ENCODE peak calls at places on chromosomes 3 and 15, in six cellular contexts. One of them, this sample, is unnamed.

GRCh38 chr3:180402463-180403073 is 199.4 kb upstream of the TTC14 start:
- DNase-seq in A549: no peak
- DNase-seq in esophagus squamous epithelium: no peak
- DNase-seq in spleen: no peak
- DNase-seq in uterus: no peak
- DNase-seq in thyroid gland: no peak
- DNase-seq in this sample: no peak

GRCh38 chr3:43505351-43505750 is 116.5 kb downstream of the ANO10 start:
- DNase-seq in A549: no peak
- DNase-seq in esophagus squamous epithelium: no peak
- DNase-seq in spleen: no peak
- DNase-seq in uterus: no peak
- DNase-seq in thyroid gland: no peak
- DNase-seq in this sample: no peak

GRCh38 chr3:48564022-48564421 is 441 bp upstream of the UCN2 start:
- DNase-seq in A549: peak
- DNase-seq in esophagus squamous epithelium: no peak
- DNase-seq in spleen: no peak
- DNase-seq in uterus: no peak
- DNase-seq in thyroid gland: no peak
- DNase-seq in this sample: peak

GRCh38 chr3:65545429-65545828 is 493.3 kb downstream of the MAGI1 start:
- DNase-seq in A549: peak
- DNase-seq in esophagus squamous epithelium: no peak
- DNase-seq in spleen: no peak
- DNase-seq in uterus: no peak
- DNase-seq in thyroid gland: no peak
- DNase-seq in this sample: no peak

GRCh38 chr3:123661973-123662372 is 77.1 kb upstream of the HACD2 start:
- DNase-seq in A549: no peak
- DNase-seq in esophagus squamous epithelium: no peak
- DNase-seq in spleen: no peak
- DNase-seq in uterus: no peak
- DNase-seq in thyroid gland: peak
- DNase-seq in this sample: no peak

GRCh38 chr3:42500909-42501308 is 1.5 kb upstream of the VIPR1 start:
- DNase-seq in A549: no peak
- DNase-seq in esophagus squamous epithelium: no peak
- DNase-seq in spleen: peak
- DNase-seq in uterus: no peak
- DNase-seq in thyroid gland: no peak
- DNase-seq in this sample: no peak

GRCh38 chr3:167772992-167773391 is 37.5 kb downstream of the SERPINI1 start:
- DNase-seq in A549: no peak
- DNase-seq in esophagus squamous epithelium: no peak
- DNase-seq in spleen: no peak
- DNase-seq in uterus: no peak
- DNase-seq in thyroid gland: no peak
- DNase-seq in this sample: no peak

GRCh38 chr3:172134352-172134751 is 95.0 kb downstream of the FNDC3B start:
- DNase-seq in A549: no peak
- DNase-seq in esophagus squamous epithelium: no peak
- DNase-seq in spleen: no peak
- DNase-seq in uterus: no peak
- DNase-seq in thyroid gland: no peak
- DNase-seq in this sample: no peak

GRCh38 chr15:95975212-95975611 is 355.3 kb upstream of the NR2F2 start:
- DNase-seq in A549: no peak
- DNase-seq in esophagus squamous epithelium: no peak
- DNase-seq in spleen: no peak
- DNase-seq in uterus: no peak
- DNase-seq in thyroid gland: no peak
- DNase-seq in this sample: no peak

GRCh38 chr15:33126559-33127290 is 67.8 kb downstream of the FMN1 start:
- DNase-seq in A549: peak
- DNase-seq in esophagus squamous epithelium: no peak
- DNase-seq in spleen: no peak
- DNase-seq in uterus: peak
- DNase-seq in thyroid gland: peak
- DNase-seq in this sample: peak

GRCh38 chr15:98039596-98039995 is 79.1 kb downstream of the ARRDC4 start:
- DNase-seq in A549: no peak
- DNase-seq in esophagus squamous epithelium: no peak
- DNase-seq in spleen: no peak
- DNase-seq in uterus: no peak
- DNase-seq in thyroid gland: no peak
- DNase-seq in this sample: no peak

GRCh38 chr15:69958494-69959134 is 139.1 kb downstream of the TLE3 start:
- DNase-seq in A549: peak
- DNase-seq in esophagus squamous epithelium: no peak
- DNase-seq in spleen: no peak
- DNase-seq in uterus: no peak
- DNase-seq in thyroid gland: no peak
- DNase-seq in this sample: no peak

GRCh38 chr3:141368062-141368924 is at the start of gene ZBTB38:
- DNase-seq in A549: peak
- DNase-seq in esophagus squamous epithelium: peak
- DNase-seq in spleen: peak
- DNase-seq in uterus: peak
- DNase-seq in thyroid gland: peak
- DNase-seq in this sample: peak
- TF ChIP-seq POLR2A in A549: peak
- TF ChIP-seq POLR2A in esophagus squamous epithelium: no peak
- TF ChIP-seq POLR2A in spleen: no peak
- TF ChIP-seq POLR2A in uterus: peak
- TF ChIP-seq POLR2A in thyroid gland: no peak
- TF ChIP-seq POLR2A in this sample: peak

DNA sequence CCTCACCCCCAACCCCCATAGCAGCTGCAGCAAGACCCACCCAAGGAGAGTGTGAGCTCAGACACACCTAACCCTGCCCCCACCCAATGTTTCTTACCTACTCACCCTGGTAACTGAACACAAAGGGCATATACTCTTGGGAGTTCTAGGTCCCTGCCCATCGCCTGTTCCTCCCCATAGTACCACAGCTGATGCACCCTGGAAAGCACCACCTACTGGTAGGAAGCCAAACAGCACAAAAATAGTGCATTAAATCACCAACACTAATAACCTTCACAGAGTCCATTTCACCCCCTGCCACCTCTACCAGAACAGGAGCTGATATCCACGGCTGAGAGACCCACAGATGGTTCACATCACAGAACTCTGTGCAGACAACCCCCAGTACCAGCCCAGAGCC is 245.2 kb downstream of the EFHB start:
- DNase-seq in A549: peak
- DNase-seq in esophagus squamous epithelium: no peak
- DNase-seq in spleen: no peak
- DNase-seq in uterus: no peak
- DNase-seq in thyroid gland: no peak
- DNase-seq in this sample: no peak
- H3K4me3 ChIP-seq in A549: no peak
- H3K4me3 ChIP-seq in esophagus squamous epithelium: no peak
- H3K4me3 ChIP-seq in spleen: no peak
- H3K4me3 ChIP-seq in uterus: no peak
- H3K4me3 ChIP-seq in thyroid gland: no peak
- H3K4me3 ChIP-seq in this sample: no peak

GRCh38 chr3:119293761-119294401 is at the start of gene ARHGAP31:
- DNase-seq in A549: peak
- DNase-seq in esophagus squamous epithelium: peak
- DNase-seq in spleen: peak
- DNase-seq in uterus: peak
- DNase-seq in thyroid gland: peak
- DNase-seq in this sample: peak
- H3K27ac ChIP-seq in A549: peak
- H3K27ac ChIP-seq in esophagus squamous epithelium: peak
- H3K27ac ChIP-seq in spleen: peak
- H3K27ac ChIP-seq in uterus: peak
- H3K27ac ChIP-seq in thyroid gland: peak
- H3K27ac ChIP-seq in this sample: peak

GRCh38 chr3:14144423-14145075 is 19.7 kb downstream of the TMEM43 start:
- DNase-seq in A549: peak
- DNase-seq in esophagus squamous epithelium: peak
- DNase-seq in spleen: no peak
- DNase-seq in uterus: peak
- DNase-seq in thyroid gland: peak
- DNase-seq in this sample: peak
- TF ChIP-seq POLR2A in A549: no peak
- TF ChIP-seq POLR2A in esophagus squamous epithelium: no peak
- TF ChIP-seq POLR2A in spleen: no peak
- TF ChIP-seq POLR2A in uterus: no peak
- TF ChIP-seq POLR2A in thyroid gland: no peak
- TF ChIP-seq POLR2A in this sample: no peak

DNA sequence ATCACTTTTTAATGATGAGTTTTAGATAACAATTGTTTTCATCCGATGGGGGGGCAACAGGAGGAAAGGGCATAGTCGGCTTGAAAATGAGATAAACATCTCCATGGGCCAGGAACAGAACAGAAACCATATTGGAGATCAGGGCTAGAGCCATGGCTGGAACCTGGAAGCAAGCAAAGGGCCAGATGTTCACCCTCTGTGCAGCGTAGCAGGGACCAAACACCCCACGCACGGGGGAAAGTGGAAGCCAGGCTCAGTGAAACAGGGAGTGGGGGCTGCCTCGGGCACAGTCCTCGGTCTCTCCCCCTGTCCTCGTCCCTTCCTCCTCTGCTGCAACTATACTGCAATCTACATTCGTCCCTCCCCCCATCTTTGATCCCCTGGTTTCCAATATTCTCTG is 121.7 kb downstream of the XXYLT1 start:
- DNase-seq in A549: no peak
- DNase-seq in esophagus squamous epithelium: no peak
- DNase-seq in spleen: no peak
- DNase-seq in uterus: no peak
- DNase-seq in thyroid gland: no peak
- DNase-seq in this sample: no peak
- H3K4me3 ChIP-seq in A549: no peak
- H3K4me3 ChIP-seq in esophagus squamous epithelium: peak
- H3K4me3 ChIP-seq in spleen: no peak
- H3K4me3 ChIP-seq in uterus: no peak
- H3K4me3 ChIP-seq in thyroid gland: no peak
- H3K4me3 ChIP-seq in this sample: no peak